ENCODE peak calls at places on chromosomes 2 and 18, in six cellular contexts. N is H1, V is vagina, X is HCT116, C is GM23338, M is SK-N-SH. I is an unnamed sample.

GRCh38 chr18:3453540-3454364 is 3.8 kb downstream of the TGIF1 start:
- DNase-seq in N (no peak), C (peak; percentile 59), M (no peak), X (no peak), V (peak; percentile 93), I (no peak)

GRCh38 chr18:79982736-79983135 is 5.6 kb downstream of the TXNL4A start:
- DNase-seq in M (no peak), X (no peak), N (no peak), C (no peak), V (no peak), I (no peak)

GRCh38 chr2:50476174-50476573 is 555.8 kb downstream of the NRXN1 start:
- DNase-seq in C (peak; percentile 60), X (no peak), M (no peak), N (no peak), V (no peak), I (no peak)

GRCh38 chr2:127052068-127052770 is 54.7 kb downstream of the BIN1 start:
- DNase-seq in C (no peak), N (no peak), M (peak; percentile 29), V (no peak), X (no peak), I (no peak)

GRCh38 chr2:212949786-212950185 is 201.6 kb downstream of the IKZF2 start:
- DNase-seq in N (no peak), X (no peak), M (no peak), C (no peak), V (no peak), I (no peak)

GRCh38 chr2:233061591-233062446 is 1.7 kb downstream of the INPP5D start:
- DNase-seq in C (peak; percentile 38), N (no peak), V (peak; percentile 82), M (peak; percentile 48), X (no peak), I (no peak)

GRCh38 chr2:224404766-224405165 is 2.9 kb upstream of the FAM124B start:
- DNase-seq in C (no peak), X (no peak), M (no peak), V (no peak), N (no peak), I (no peak)

GRCh38 chr2:47094519-47095155 is 60.5 kb downstream of the STPG4 start:
- DNase-seq in V (peak; percentile 79), X (no peak), M (peak; percentile 74), N (no peak), C (no peak), I (no peak)

GRCh38 chr18:76519156-76519549 is 24.1 kb upstream of the ZNF516 start:
- DNase-seq in M (no peak), X (no peak), N (no peak), C (peak; percentile 64), V (no peak), I (no peak)

GRCh38 chr2:109105113-109105512 is 23.9 kb upstream of the SH3RF3 start:
- DNase-seq in M (no peak), C (no peak), N (no peak), V (no peak), X (no peak), I (no peak)

GRCh38 chr2:104793971-104794370 is 59.9 kb upstream of the POU3F3 start:
- DNase-seq in X (no peak), C (no peak), V (no peak), M (no peak), N (no peak), I (no peak)

GRCh38 chr2:204187513-204188088 is 251.0 kb downstream of the ICOS start:
- DNase-seq in V (no peak), X (no peak), C (no peak), M (no peak), N (no peak), I (no peak)

GRCh38 chr2:20182241-20182931 is 42.5 kb downstream of the SDC1 start:
- DNase-seq in N (no peak), X (no peak), C (no peak), M (no peak), V (no peak), I (peak; percentile 42)

DNA sequence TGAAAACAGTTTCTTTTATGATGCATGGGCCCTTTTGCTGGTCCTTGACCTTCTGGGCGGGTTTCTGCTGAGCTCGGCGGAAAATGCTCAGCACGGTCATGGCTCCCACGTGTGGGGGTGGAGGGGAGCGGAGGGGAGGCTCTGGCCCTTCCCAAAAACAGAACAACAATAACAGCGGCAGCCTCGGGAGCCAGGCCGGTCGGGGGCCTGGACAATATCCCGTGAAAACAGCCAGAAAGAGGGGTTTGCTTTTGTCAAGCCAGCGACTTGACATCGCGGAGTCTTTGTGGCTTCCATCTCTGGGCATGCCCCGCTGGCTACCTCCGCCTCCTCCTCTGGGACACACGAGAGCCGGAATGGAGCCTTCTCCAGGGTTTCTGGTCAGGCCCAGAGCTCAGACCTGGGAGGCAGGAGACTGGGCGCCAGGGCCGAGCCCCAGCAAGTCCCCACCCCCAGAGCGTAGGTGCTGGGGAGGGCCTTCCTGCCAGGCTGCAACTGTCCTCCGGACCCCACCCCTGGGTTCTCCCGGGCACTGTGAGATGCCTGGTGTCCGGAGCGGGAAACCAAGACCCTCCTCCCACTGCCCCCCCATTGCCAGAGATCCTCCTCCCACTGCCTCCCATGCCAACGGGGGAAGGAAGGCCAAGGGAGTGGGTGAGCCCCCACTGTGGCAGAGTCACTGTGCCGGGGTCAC is 35.9 kb upstream of the SNED1 start:
- DNase-seq in V (peak; percentile 88), C (peak; percentile 31), X (no peak), M (peak; percentile 58), N (peak; percentile 52), I (no peak)
- TF ChIP-seq POLR2AphosphoS5 in V (peak; percentile 77), C (no peak), X (no peak), M (no peak), N (no peak), I (no peak)

GRCh38 chr18:60232541-60232940 is 140.0 kb downstream of the MC4R start:
- DNase-seq in V (no peak), M (no peak), N (no peak), C (no peak), X (peak; percentile 52), I (peak; percentile 52)
- H3K27ac ChIP-seq in V (no peak overlapping the region), M (no peak overlapping the region), N (no peak overlapping the region), C (no peak overlapping the region), X (no peak overlapping the region), I (no peak overlapping the region)

GRCh38 chr18:13240060-13240725 is 21.6 kb downstream of the LDLRAD4 start:
- DNase-seq in M (no peak), X (no peak), V (no peak), N (no peak), C (no peak), I (no peak)

GRCh38 chr18:13241083-13241892 is 22.7 kb downstream of the LDLRAD4 start:
- DNase-seq in M (no peak), N (no peak), V (no peak), C (no peak), X (no peak), I (no peak)

GRCh38 chr18:13241893-13242175 is 23.3 kb downstream of the LDLRAD4 start:
- DNase-seq in N (no peak), M (no peak), V (no peak), C (no peak), X (no peak), I (no peak)

GRCh38 chr18:13237641-13238040 is 19.1 kb downstream of the LDLRAD4 start:
- DNase-seq in N (no peak), C (no peak), X (no peak), M (no peak), V (no peak), I (no peak)

GRCh38 chr18:13239557-13239956 is 21.0 kb downstream of the LDLRAD4 start:
- DNase-seq in N (no peak), M (no peak), V (no peak), X (no peak), C (no peak), I (no peak)
- H3K27me3 ChIP-seq in N (no peaks in the 10 kb centered on the region), M (no peaks in the 10 kb centered on the region), V (no peaks in the 10 kb centered on the region), X (no peaks in the 10 kb centered on the region), C (no peaks in the 10 kb centered on the region), I (no peaks in the 10 kb centered on the region)

DNA sequence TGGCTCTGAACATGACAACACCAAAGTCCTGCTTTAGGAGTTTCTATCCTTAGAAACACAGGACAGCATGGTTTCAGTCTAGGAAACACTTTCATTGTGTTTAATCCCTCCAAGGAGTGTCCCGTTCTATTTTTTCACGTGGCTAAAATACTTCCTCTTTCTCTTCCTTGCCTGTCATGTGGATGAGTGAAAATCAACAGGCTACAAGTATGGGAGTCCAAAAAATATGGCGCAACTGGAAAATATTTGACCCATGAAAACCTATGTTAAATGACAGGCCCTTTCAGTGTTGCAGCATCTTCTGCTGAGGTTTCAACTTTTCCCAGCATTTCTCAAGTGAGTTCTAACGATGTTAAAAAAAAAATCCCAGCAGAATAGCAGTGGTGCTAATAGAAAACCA is 146.3 kb downstream of the LAMA3 start:
- DNase-seq in V (no peak), M (no peak), N (no peak), X (no peak), C (no peak), I (no peak)
- TF ChIP-seq POLR2AphosphoS5 in V (peak; percentile 6), M (no peak), N (no peak), X (no peak), C (no peak), I (no peak)

DNA sequence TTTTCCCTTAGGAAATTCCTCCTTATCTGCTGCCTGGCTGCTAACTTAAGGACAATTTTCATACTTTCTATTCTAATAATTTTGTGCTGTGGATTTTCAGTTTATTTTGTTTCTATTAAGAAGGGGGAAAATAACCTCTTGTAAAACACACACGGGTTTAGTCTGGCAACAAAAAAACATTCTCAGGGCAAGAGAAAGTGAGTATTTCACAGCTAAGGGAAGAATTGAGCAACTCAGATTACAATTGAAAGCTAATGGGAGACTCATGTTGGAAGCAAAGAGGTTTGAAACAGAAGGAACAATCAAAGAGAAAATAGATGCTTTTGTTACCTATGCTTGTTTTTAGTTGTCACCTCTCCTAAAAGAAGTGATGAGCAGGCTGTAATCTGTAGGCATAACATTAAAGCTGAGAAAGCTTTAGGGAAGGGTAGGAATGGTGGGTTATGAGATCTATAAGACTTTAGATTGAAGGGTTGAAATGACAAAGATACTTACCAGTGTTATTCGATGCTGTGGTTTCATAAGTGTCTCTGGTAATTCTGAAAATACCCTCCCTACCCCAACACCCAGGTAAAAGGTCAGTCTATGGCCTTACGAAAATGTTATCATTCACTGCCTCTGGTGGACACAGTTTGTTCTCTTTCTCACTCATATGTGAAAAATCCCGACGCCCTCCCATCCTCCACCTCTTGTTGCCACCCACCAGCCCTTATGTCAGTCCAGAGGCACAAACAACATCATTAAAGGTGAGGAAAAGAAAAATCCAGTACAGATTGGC is 510.9 kb downstream of the TXNL1 start:
- DNase-seq in V (no peak), X (no peak), M (no peak), C (no peak), N (no peak), I (no peak)
- H3K27ac ChIP-seq in V (peak overlapping the region; percentile 7), X (no peak overlapping the region), M (no peak overlapping the region), C (no peak overlapping the region), N (no peak overlapping the region), I (no peak overlapping the region)

GRCh38 chr2:23430263-23430662 is 45.3 kb downstream of the KLHL29 start:
- DNase-seq in X (no peak), N (peak; percentile 17), C (no peak), V (peak; percentile 34), M (no peak), I (no peak)
- H3K27me3 ChIP-seq in X (no peaks in the 10 kb centered on the region), N (no peaks in the 10 kb centered on the region), C (no peaks in the 10 kb centered on the region), V (no peaks in the 10 kb centered on the region), M (no peaks in the 10 kb centered on the region), I (no peaks in the 10 kb centered on the region)

DNA sequence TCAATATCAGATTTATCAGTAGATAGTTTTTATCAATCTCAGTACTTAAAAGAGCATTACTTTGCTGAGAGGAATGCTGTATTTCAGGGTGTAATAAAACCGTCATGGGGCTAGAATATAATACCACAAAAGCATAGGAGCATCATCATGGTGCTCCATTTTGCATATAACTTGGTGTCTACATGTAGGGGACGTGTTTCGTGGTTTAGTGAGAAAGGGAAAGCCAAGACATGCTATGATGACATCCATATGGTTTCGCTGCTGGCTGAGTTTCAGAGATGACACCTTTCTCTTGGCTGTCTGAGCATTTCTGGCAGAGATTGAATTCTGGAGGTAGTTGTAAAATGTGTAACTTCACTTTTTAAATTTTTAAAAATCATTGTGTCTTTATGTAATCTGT is 32.4 kb downstream of the WDR43 start:
- DNase-seq in N (no peak), C (no peak), M (no peak), X (no peak), V (no peak), I (no peak)
- TF ChIP-seq POLR2AphosphoS5 in N (peak; percentile 57), C (no peak), M (no peak), X (no peak), V (no peak), I (no peak)

I was measured in Panc1.